ENCODE peak calls at places on chromosomes 12 and 14, in seven cellular contexts. Z is astrocyte of the spinal cord, I is neural progenitor cell, C is left colon, T is amniotic stem cell, B is dermis microvascular lymphatic vessel endothelial cell, W is HS-5. J is an unnamed sample.

GRCh38 chr12:121043067-121043466 is 4.0 kb upstream of the OASL start:
- DNase-seq in I (no peak), B (no peak), Z (no peak), T (no peak), C (no peak), W (no peak), J (no peak)

GRCh38 chr14:59101441-59101840 is 87.0 kb upstream of the DAAM1 start:
- DNase-seq in Z (peak), T (no peak), W (no peak), C (no peak), I (no peak), B (no peak), J (no peak)

GRCh38 chr12:100163416-100164152 is 20.9 kb upstream of the BLTP3B start:
- DNase-seq in B (peak), I (peak), T (peak), C (peak), Z (peak), W (no peak), J (peak)

GRCh38 chr14:60658909-60659585 is 9.8 kb upstream of the SIX1 start:
- DNase-seq in Z (no peak), T (no peak), W (no peak), I (peak), B (no peak), C (no peak), J (no peak)

GRCh38 chr14:53780156-53780555 is 176.5 kb downstream of the BMP4 start:
- DNase-seq in W (no peak), Z (no peak), T (no peak), C (no peak), I (no peak), B (no peak), J (no peak)

GRCh38 chr14:64788706-64789105 is 84.5 kb downstream of the PLEKHG3 start:
- DNase-seq in T (peak), C (no peak), I (no peak), Z (peak), W (peak), B (peak), J (peak)

GRCh38 chr12:10082057-10082874 is 16.5 kb downstream of the CLEC1A start:
- DNase-seq in I (no peak), C (no peak), T (no peak), W (no peak), Z (no peak), B (no peak), J (no peak)

GRCh38 chr12:54409267-54409666 is 9.8 kb downstream of the ITGA5 start:
- DNase-seq in Z (no peak), W (no peak), T (no peak), C (no peak), I (no peak), B (no peak), J (no peak)

GRCh38 chr12:81255947-81256346 is 178.1 kb downstream of the ACSS3 start:
- DNase-seq in I (no peak), W (no peak), T (no peak), C (no peak), Z (no peak), B (no peak), J (no peak)

GRCh38 chr12:77357654-77358053 is 292.3 kb upstream of the E2F7 start:
- DNase-seq in T (no peak), C (no peak), Z (no peak), B (no peak), I (no peak), W (no peak), J (no peak)

GRCh38 chr12:113889806-113890581 is 76.1 kb downstream of the RBM19 start:
- DNase-seq in Z (peak), B (no peak), C (no peak), W (no peak), I (no peak), T (no peak), J (no peak)

GRCh38 chr14:37591311-37591940 is 3.6 kb downstream of the FOXA1 start:
- DNase-seq in I (peak), B (no peak), C (peak), Z (no peak), W (no peak), T (no peak), J (no peak)

GRCh38 chr14:25461780-25462179 is 411.8 kb upstream of the STXBP6 start:
- DNase-seq in C (no peak), I (no peak), Z (no peak), B (no peak), W (no peak), T (no peak), J (no peak)

GRCh38 chr12:125340791-125341190 is 275.6 kb downstream of the AACS start:
- DNase-seq in W (peak), T (peak), Z (peak), I (no peak), C (peak), B (peak), J (no peak)

GRCh38 chr12:58415716-58416115 is 474.3 kb downstream of the ATP23 start:
- DNase-seq in B (no peak), I (peak), T (no peak), Z (no peak), W (no peak), C (no peak), J (no peak)